ENCODE peak calls at places on chromosomes 3 and 15, in four cellular contexts. H, D, U and A are unnamed samples.

GRCh38 chr3:39101022-39101689 is 6.3 kb downstream of the GORASP1 start:
- DNase-seq in H (peak), D (peak), U (peak), A (peak)

GRCh38 chr3:123961508-123961856 is 453 bp upstream of the CCDC14 start:
- DNase-seq in H (no peak), D (no peak), U (no peak), A (no peak)

GRCh38 chr15:61653110-61653509 is 407.1 kb downstream of the VPS13C start:
- DNase-seq in H (peak), D (peak), U (no peak), A (no peak)

GRCh38 chr3:36444909-36445308 is 64.6 kb downstream of the STAC start:
- DNase-seq in H (no peak), D (no peak), U (no peak), A (peak)

GRCh38 chr3:62493116-62493801 is 119.9 kb upstream of the FEZF2 start:
- DNase-seq in H (no peak), D (no peak), U (no peak), A (peak)

GRCh38 chr15:82935382-82935781 is 17.1 kb downstream of the HOMER2 start:
- DNase-seq in H (no peak), D (no peak), U (no peak), A (no peak)

GRCh38 chr3:195551381-195551978 is 8.4 kb upstream of the PPP1R2 start:
- DNase-seq in H (no peak), D (no peak), U (no peak), A (no peak)

GRCh38 chr15:99435761-99436346 is 129.9 kb upstream of the MEF2A start:
- DNase-seq in H (peak), D (peak), U (no peak), A (no peak)

GRCh38 chr3:39088889-39089288 is 18.5 kb downstream of the GORASP1 start:
- DNase-seq in H (no peak), D (no peak), U (no peak), A (no peak)

GRCh38 chr3:89113887-89114840 is 6.7 kb downstream of the EPHA3 start:
- DNase-seq in H (peak), D (peak), U (peak), A (peak)

GRCh38 chr3:76470285-76470684 is 569.6 kb upstream of the ROBO2 start:
- DNase-seq in H (no peak), D (no peak), U (no peak), A (no peak)

GRCh38 chr15:47795864-47796263 is 78.6 kb downstream of the SEMA6D start:
- DNase-seq in H (no peak), D (no peak), U (no peak), A (no peak)

GRCh38 chr3:104108522-104108921 is 1258.2 kb upstream of the ALCAM start:
- DNase-seq in H (no peak), D (no peak), U (no peak), A (no peak)

GRCh38 chr3:21750831-21751391 is at the start of gene ZNF385D:
- DNase-seq in H (peak), D (no peak), U (no peak), A (peak)

GRCh38 chr3:179954226-179954870 is 82.4 kb downstream of the PEX5L start:
- DNase-seq in H (no peak), D (no peak), U (no peak), A (no peak)

GRCh38 chr3:117756580-117756979 is 1047.0 kb downstream of the TUSC7 start:
- DNase-seq in H (peak), D (no peak), U (no peak), A (peak)

GRCh38 chr15:65085990-65086679 is 9.6 kb downstream of the KBTBD13 start:
- DNase-seq in H (peak), D (peak), U (peak), A (peak)

GRCh38 chr3:188881954-188882641 is 289.7 kb upstream of the TPRG1 start:
- DNase-seq in H (no peak), D (no peak), U (no peak), A (peak)

GRCh38 chr15:40283615-40284306 is 897 bp upstream of the ANKRD63 start:
- DNase-seq in H (no peak), D (no peak), U (no peak), A (no peak)

GRCh38 chr15:61205427-61205826 is 23.7 kb downstream of the RORA start:
- DNase-seq in H (no peak), D (no peak), U (no peak), A (peak)

GRCh38 chr15:100043732-100044131 is 298.0 kb downstream of the ADAMTS17 start:
- DNase-seq in H (peak), D (no peak), U (no peak), A (peak)

GRCh38 chr3:183378951-183379350 is 49.5 kb downstream of the MCF2L2 start:
- DNase-seq in H (no peak), D (no peak), U (no peak), A (no peak)

GRCh38 chr3:49296781-49297420 is 19.9 kb upstream of the C3orf62 start:
- DNase-seq in H (no peak), D (peak), U (no peak), A (peak)

GRCh38 chr3:48289659-48290058 is 43.8 kb downstream of the SPINK8 start:
- DNase-seq in H (no peak), D (no peak), U (no peak), A (no peak)

GRCh38 chr3:72763751-72764440 is 84.3 kb downstream of the SHQ1 start:
- DNase-seq in H (no peak), D (no peak), U (no peak), A (no peak)

GRCh38 chr3:14685204-14685603 is 10.3 kb downstream of the C3orf20 start:
- DNase-seq in H (no peak), D (no peak), U (no peak), A (no peak)

GRCh38 chr3:195441971-195442572 is 748 bp downstream of the ACAP2 start:
- DNase-seq in H (peak), D (peak), U (peak), A (peak)

GRCh38 chr3:48399387-48400172 is 27.6 kb downstream of the FBXW12 start:
- DNase-seq in H (peak), D (no peak), U (no peak), A (no peak)

GRCh38 chr3:190017575-190018288 is 103.0 kb downstream of the P3H2 start:
- DNase-seq in H (peak), D (peak), U (no peak), A (peak)

GRCh38 chr15:74423443-74424257 is 10.1 kb downstream of the SEMA7A start:
- DNase-seq in H (no peak), D (no peak), U (no peak), A (no peak)

DNA sequence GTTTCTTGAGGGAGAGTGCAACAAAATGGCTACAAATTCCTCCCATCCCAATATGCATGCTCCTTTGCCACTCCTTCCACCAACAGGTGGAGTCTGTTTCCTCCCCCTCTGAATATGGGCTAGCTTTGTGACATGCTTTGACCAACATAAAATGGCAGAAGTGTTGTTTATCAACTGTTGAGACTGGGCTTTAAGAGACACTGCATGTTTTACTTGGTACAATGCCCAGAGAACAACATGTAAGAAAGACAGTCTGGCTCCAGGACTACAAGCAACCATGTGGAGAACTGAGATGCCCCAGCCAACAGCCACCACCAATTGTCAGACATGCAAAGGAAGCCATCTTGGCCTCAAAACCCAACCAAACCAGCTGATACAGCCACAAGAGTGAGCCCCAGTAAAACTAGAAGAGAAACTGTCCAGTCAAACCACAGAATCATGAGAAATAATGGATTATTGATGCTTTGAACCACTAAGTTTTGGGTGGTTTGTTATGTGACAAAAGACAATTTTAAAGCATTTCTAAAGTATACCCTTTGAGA is 40.5 kb downstream of the NUDT16 start:
- DNase-seq in H (no peak), D (no peak), U (no peak), A (peak)
- TF ChIP-seq CTCF in H (no peak), D (no peak), U (no peak), A (no peak)

GRCh38 chr3:53230041-53230621 is 25.7 kb downstream of the TKT start:
- DNase-seq in H (peak), D (no peak), U (no peak), A (no peak)
- TF ChIP-seq CTCF in H (peak), D (no peak), U (peak), A (no peak)

DNA sequence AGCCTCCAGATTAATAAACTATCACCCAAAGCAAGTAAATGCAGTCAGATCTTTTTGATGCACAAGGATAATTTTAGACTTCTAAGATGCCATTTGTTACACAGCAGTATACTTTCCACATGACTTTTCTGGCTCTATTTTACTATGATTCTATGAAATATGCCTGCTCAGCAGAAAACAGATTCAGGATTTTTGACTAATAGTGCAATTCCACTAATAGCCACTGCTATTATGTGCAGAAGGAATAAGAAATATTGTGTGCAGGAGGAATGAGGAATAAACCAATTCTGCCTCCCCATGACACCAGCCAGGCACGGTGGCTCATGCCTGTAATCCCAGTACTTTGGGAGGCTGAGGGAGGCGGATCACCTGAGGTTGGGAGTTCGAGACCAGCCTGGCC is 11.5 kb upstream of the SPPL2A start:
- DNase-seq in H (no peak), D (no peak), U (no peak), A (no peak)
- TF ChIP-seq CTCF in H (peak), D (no peak), U (no peak), A (no peak)

DNA sequence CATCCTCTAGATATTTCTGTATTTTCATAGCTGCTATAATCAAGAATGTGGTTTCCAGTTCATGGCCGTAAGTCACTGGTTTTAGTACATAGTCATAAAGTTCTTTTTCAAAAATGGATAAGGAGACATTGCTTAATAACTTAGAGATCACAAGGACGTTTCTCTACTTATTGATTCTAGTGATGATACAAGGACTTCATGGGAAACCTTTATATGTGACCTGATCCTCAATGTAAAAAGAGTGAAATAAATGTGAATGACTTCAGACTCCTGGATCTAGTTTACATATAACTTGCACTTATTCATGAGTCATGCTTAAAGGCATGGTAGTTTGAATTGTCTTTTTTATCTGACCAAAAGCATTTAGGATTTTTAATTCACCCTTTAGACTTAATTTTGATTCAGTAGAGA is 35.2 kb downstream of the TSC22D2 start:
- DNase-seq in H (no peak), D (no peak), U (no peak), A (no peak)
- TF ChIP-seq CTCF in H (no peak), D (no peak), U (no peak), A (no peak)

DNA sequence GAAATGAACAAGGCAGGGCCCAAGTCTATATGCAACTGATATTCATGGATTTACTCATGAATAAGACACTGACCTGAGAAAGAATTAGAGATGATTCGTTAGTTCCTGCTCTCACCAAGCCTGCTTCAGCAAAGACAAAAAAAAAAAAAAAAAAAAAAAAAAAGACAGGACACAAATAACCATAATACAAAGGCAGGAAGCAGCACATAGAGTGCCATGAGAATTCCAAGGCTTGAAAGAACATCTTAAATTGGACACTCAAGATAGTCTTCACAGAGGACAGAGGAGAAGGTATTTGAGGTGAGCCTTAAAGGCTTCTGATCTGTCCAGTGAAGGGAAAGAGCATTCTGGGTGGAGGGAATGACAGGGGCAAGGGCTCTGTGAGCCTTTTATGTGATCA is 54.8 kb upstream of the NR2E3 start:
- DNase-seq in H (no peak), D (no peak), U (no peak), A (no peak)
- TF ChIP-seq CTCF in H (no peak), D (no peak), U (no peak), A (no peak)

DNA sequence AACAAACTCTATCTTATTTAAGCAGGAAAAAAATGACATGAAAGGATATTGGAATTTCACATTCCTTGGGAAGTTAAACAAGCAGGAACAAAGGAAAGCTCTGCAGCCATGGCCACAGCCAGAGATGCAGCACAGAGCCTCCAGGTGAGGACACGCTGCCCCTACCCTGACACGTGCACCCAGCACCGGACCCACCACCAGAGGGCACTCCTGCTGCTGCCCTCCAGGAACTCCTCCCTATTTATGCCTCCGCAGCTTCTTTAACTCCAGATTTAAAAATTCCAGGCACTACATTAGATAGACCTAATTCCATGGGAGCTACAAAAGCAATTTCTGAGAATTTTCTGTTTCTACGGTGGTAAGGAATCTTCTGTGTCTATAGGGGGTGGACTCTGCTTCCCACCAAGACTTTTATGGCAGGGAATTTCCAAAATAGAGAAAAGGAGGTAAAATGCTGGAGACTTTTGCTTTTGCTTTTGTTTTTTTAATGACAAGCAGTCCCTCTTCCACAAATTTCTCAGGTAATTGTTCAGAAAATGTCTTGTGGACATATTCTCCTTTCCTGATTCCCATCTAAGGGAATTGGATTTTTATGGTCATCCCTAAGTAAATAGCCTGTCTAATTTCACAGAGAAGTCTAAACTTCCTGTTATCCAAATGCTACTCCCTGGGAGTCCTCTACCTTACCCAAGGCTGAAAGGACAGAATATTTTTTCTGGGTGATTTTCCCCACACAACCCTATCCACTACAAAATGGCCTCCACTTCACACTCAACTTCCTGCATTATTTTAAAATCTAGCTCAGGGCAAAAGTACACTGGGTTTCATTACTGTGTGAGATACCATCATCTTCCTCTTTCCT is 77.3 kb upstream of the ABI3BP start:
- DNase-seq in H (peak), D (peak), U (peak), A (peak)
- TF ChIP-seq CTCF in H (peak), D (peak), U (peak), A (peak)

GRCh38 chr15:43516185-43516584 is 1.2 kb upstream of the MAP1A start:
- DNase-seq in H (no peak), D (no peak), U (no peak), A (peak)

GRCh38 chr15:43518073-43518761 is 809 bp downstream of the MAP1A start:
- DNase-seq in H (peak), D (no peak), U (no peak), A (no peak)

GRCh38 chr15:43519207-43519606 is 1.8 kb downstream of the MAP1A start:
- DNase-seq in H (no peak), D (no peak), U (no peak), A (no peak)

GRCh38 chr15:43516801-43517353 is 531 bp upstream of the MAP1A start:
- DNase-seq in H (no peak), D (no peak), U (no peak), A (no peak)

GRCh38 chr15:43517354-43518072 is at the start of gene MAP1A:
- DNase-seq in H (peak), D (no peak), U (no peak), A (no peak)
- TF ChIP-seq CTCF in H (peak), D (no peak), U (no peak), A (no peak)

DNA sequence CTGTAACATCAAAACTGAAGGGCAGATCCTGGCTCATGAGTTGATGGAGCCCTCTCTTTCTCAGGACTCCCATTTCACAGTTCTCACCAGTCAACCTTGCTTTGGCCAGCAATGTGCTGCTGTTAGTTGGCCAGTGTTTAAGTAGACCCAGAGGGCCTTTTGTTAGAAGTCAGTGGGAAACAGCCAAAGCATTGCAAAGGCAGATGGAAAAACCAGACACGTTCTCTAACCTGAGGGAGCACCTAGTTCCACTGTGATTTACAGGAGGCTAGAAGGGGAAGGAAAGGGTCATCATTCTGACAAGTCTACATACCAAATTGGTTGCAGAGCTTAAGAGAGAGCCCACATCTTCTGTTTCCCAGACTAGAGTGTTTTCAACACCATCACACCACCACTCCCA is 196.4 kb downstream of the OPA1 start:
- DNase-seq in H (peak), D (no peak), U (no peak), A (no peak)
- TF ChIP-seq CTCF in H (no peak), D (no peak), U (no peak), A (no peak)